ENCODE peak calls at places on chromosomes 12 and 14, in nine cellular contexts. L is transverse colon, V is sigmoid colon, F is AG09319, Z is cardiac muscle cell, J is right lobe of liver, B is heart left ventricle, N is astrocyte of the spinal cord, U is HFFc6. O is an unnamed sample.

GRCh38 chr12:71135812-71136176 is 22.0 kb downstream of the TSPAN8 start:
- DNase-seq in L (no peak), V (no peak), F (no peak), Z (no peak), J (no peak), B (no peak), N (no peak), U (no peak), O (no peak)

GRCh38 chr14:24798911-24799310 is 164.9 kb upstream of the GZMB start:
- DNase-seq in L (no peak), V (no peak), F (no peak), Z (no peak), J (no peak), B (no peak), N (no peak), U (no peak), O (no peak)

GRCh38 chr14:32021341-32021740 is 55.8 kb upstream of the ARHGAP5 start:
- DNase-seq in L (no peak), V (no peak), F (no peak), Z (no peak), J (no peak), B (no peak), N (no peak), U (no peak), O (no peak)

GRCh38 chr14:60757617-60758016 is 23.1 kb downstream of the MNAT1 start:
- DNase-seq in L (no peak), V (no peak), F (peak; percentile 48), Z (no peak), J (no peak), B (no peak), N (peak; percentile 39), U (peak; percentile 76), O (no peak)

GRCh38 chr14:24665440-24665991 is 31.5 kb upstream of the GZMB start:
- DNase-seq in L (no peak), V (no peak), F (no peak), Z (no peak), J (no peak), B (no peak), N (no peak), U (no peak), O (no peak)

GRCh38 chr12:108856428-108857157 is 790 bp downstream of the SSH1 start:
- DNase-seq in L (peak; percentile 81), V (peak; percentile 87), F (peak; percentile 65), Z (peak; percentile 55), J (peak; percentile 87), B (peak; percentile 84), N (peak; percentile 69), U (peak; percentile 85), O (no peak)

GRCh38 chr12:127445583-127445982 is 821.4 kb upstream of the TMEM132C start:
- DNase-seq in L (no peak), V (no peak), F (no peak), Z (no peak), J (no peak), B (no peak), N (no peak), U (no peak), O (no peak)

GRCh38 chr14:69471916-69472315 is 12.6 kb upstream of the PLEKHD1 start:
- DNase-seq in L (no peak), V (no peak), F (no peak), Z (no peak), J (no peak), B (no peak), N (no peak), U (no peak), O (no peak)

GRCh38 chr14:67928375-67928774 is 108.8 kb downstream of the RAD51B start:
- DNase-seq in L (no peak), V (no peak), F (no peak), Z (no peak), J (no peak), B (no peak), N (no peak), U (no peak), O (no peak)

GRCh38 chr12:83016226-83016835 is 329.6 kb downstream of the TMTC2 start:
- DNase-seq in L (no peak), V (peak; percentile 84), F (peak; percentile 40), Z (peak; percentile 27), J (no peak), B (peak; percentile 14), N (peak; percentile 90), U (peak; percentile 67), O (no peak)

GRCh38 chr12:93237235-93237915 is 140.3 kb upstream of the NUDT4 start:
- DNase-seq in L (no peak), V (no peak), F (no peak), Z (no peak), J (peak; percentile 86), B (no peak), N (no peak), U (no peak), O (no peak)

GRCh38 chr14:77133718-77134338 is 7.8 kb downstream of the ZDHHC22 start:
- DNase-seq in L (peak; percentile 50), V (no peak), F (no peak), Z (peak; percentile 90), J (peak; percentile 51), B (no peak), N (peak; percentile 60), U (peak; percentile 12), O (peak; percentile 84)

GRCh38 chr14:103386632-103387329 is 1.6 kb downstream of the MARK3 start:
- DNase-seq in L (no peak), V (no peak), F (no peak), Z (peak; percentile 12), J (no peak), B (no peak), N (peak; percentile 33), U (no peak), O (no peak)

GRCh38 chr12:10612954-10613333 is 465 bp downstream of the MAGOHB start:
- DNase-seq in L (no peak), V (no peak), F (no peak), Z (no peak), J (no peak), B (no peak), N (no peak), U (no peak), O (no peak)

GRCh38 chr12:53623526-53623925 is 2.7 kb downstream of the ATF7 start:
- DNase-seq in L (no peak), V (no peak), F (no peak), Z (no peak), J (no peak), B (peak; percentile 16), N (peak; percentile 61), U (no peak), O (no peak)

GRCh38 chr14:74324945-74325361 is 22.2 kb upstream of the ABCD4 start:
- DNase-seq in L (no peak), V (no peak), F (no peak), Z (peak; percentile 54), J (no peak), B (no peak), N (peak; percentile 42), U (peak; percentile 10), O (no peak)

GRCh38 chr14:105894125-105894977 is 368.0 kb downstream of the TMEM121 start:
- DNase-seq in L (peak; percentile 3), V (peak; percentile 42), F (no peak), Z (no peak), J (peak; percentile 21), B (no peak), N (no peak), U (no peak), O (peak; percentile 43)

GRCh38 chr14:65751510-65751909 is 339.0 kb downstream of the FUT8 start:
- DNase-seq in L (no peak), V (no peak), F (no peak), Z (no peak), J (no peak), B (no peak), N (no peak), U (no peak), O (no peak)

GRCh38 chr14:89013098-89013504 is 188.7 kb downstream of the TTC8 start:
- DNase-seq in L (peak; percentile 79), V (no peak), F (no peak), Z (peak; percentile 11), J (no peak), B (no peak), N (peak; percentile 20), U (peak; percentile 23), O (no peak)

DNA sequence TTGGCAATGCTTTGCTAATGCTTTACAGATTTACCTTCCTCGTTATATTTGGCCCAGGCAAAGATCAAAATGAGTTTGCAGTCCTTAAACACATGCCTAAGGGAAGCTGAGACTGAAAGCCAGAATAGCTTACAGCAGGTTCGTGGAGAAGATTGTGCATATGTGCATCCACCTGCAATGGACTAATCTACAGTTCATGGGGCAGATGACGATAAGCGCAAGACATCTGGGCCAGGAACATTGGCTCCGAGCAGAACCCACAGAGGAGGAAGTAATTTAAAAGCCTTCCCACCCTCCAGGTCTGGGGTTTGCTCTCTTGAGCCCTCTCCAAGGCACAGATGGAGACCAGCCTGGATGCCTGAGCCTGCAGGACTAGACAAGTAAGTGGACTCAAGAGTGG is 99.3 kb downstream of the NINJ2 start:
- DNase-seq in L (no peak), V (no peak), F (no peak), Z (no peak), J (no peak), B (no peak), N (no peak), U (no peak), O (no peak)
- TF ChIP-seq CTCF in L (no peak), V (no peak), F (no peak), Z (no peak), J (no peak), B (no peak), N (no peak), U (no peak), O (no peak)

DNA sequence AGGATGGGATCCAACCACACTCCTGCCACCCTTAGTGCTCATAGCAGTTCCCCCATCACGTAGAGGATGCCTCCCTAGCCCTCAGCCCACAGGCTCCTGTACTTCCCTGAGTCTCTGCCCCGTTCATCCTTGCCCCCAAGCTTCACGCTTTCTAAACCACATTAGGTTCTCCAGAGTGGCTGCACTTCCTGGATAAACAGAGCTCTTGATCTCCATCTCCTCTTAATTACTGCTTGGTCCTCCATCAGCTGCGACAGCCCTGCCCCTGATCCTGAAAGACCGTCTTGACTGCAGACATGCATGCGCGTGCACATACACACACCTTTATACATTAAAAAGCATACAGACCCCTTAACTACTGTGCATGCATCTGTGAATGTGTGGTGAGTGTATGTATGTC is 530.0 kb downstream of the BCL11B start:
- DNase-seq in L (no peak), V (no peak), F (no peak), Z (no peak), J (no peak), B (no peak), N (no peak), U (no peak), O (peak; percentile 27)
- TF ChIP-seq CTCF in L (no peak), V (no peak), F (no peak), Z (no peak), J (no peak), B (no peak), N (no peak), U (no peak), O (no peak)

DNA sequence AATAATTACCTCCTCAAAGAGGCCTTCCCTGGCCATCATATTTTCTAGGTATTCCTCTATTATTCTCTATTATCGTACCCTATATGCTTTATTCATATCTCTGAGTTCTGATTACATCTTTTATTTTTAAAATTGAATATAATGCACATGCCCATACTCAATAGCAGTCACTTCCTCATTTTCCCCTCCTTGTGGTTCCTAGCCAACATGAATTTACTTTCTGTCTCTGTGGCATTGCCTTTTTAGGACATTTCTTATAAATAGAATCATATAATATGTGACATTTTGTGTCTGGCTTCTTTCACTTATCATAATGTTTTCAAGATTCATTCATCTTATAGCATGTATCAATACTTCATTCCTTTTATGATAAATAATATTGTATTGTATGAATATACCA is 74.4 kb upstream of the TRHDE start:
- DNase-seq in L (no peak), V (no peak), F (no peak), Z (no peak), J (no peak), B (no peak), N (no peak), U (no peak), O (no peak)
- TF ChIP-seq CTCF in L (no peak), V (no peak), F (no peak), Z (no peak), J (no peak), B (no peak), N (no peak), U (no peak), O (no peak)

GRCh38 chr14:92362781-92363235 is 39.8 kb downstream of the SLC24A4 start:
- DNase-seq in L (peak; percentile 18), V (no peak), F (no peak), Z (no peak), J (no peak), B (no peak), N (no peak), U (peak; percentile 22), O (no peak)
- TF ChIP-seq CTCF in L (no peak), V (no peak), F (no peak), Z (no peak), J (no peak), B (no peak), N (no peak), U (no peak), O (no peak)

O was measured in type B pancreatic cell.